ENCODE peak calls at places on chromosomes 4 and X, in four cellular contexts. V is GM12878; I is activated CD4-positive, alpha-beta T cell treated with anti-CD3 and anti-CD28 coated beads for 48 hours; U is CD8-positive, alpha-beta memory T cell. Q is an unnamed sample.
A peak's percentile ranks its signal among the peaks of the same experiment; 100 is the strongest.

GRCh38 chrX:34810364-34810763 is 132.2 kb upstream of the FAM47B start:
- DNase-seq in V (no peak), I (no peak), U (no peak), Q (no peak)

GRCh38 chr4:176259330-176260090 is 9.5 kb downstream of the ASB5 start:
- DNase-seq in V (no peak), I (no peak), U (no peak), Q (no peak)

GRCh38 chr4:152575533-152575932 is 39.6 kb upstream of the FBXW7 start:
- DNase-seq in V (no peak), I (no peak), U (no peak), Q (no peak)

GRCh38 chr4:139822391-139822790 is 156.8 kb downstream of the MGST2 start:
- DNase-seq in V (no peak), I (no peak), U (no peak), Q (no peak)

GRCh38 chr4:109649872-109650271 is 53.4 kb downstream of the CASP6 start:
- DNase-seq in V (peak; percentile 56), I (peak; percentile 28), U (no peak), Q (no peak)

GRCh38 chr4:6095023-6095817 is 77.0 kb upstream of the C4orf50 start:
- DNase-seq in V (no peak), I (peak; percentile 7), U (no peak), Q (no peak)

GRCh38 chr4:128601992-128602695 is 207.4 kb upstream of the JADE1 start:
- DNase-seq in V (no peak), I (no peak), U (no peak), Q (no peak)

GRCh38 chr4:139763205-139763604 is 97.6 kb downstream of the MGST2 start:
- DNase-seq in V (no peak), I (no peak), U (no peak), Q (no peak)

GRCh38 chr4:576245-576821 is at the start of gene TMEM271:
- DNase-seq in V (no peak), I (no peak), U (no peak), Q (no peak)

GRCh38 chr4:41064953-41065352 is 149.4 kb downstream of the APBB2 start:
- DNase-seq in V (no peak), I (no peak), U (no peak), Q (no peak)

GRCh38 chr4:757111-757510 is 51.5 kb downstream of the PCGF3 start:
- DNase-seq in V (no peak), I (no peak), U (no peak), Q (no peak)

GRCh38 chr4:84733343-84734033 is 150.6 kb downstream of the CDS1 start:
- DNase-seq in V (no peak), I (no peak), U (no peak), Q (no peak)

GRCh38 chr4:176638992-176639391 is 153.7 kb downstream of the VEGFC start:
- DNase-seq in V (no peak), I (no peak), U (no peak), Q (no peak)

GRCh38 chr4:127698789-127699200 is 31.4 kb upstream of the SLC25A31 start:
- DNase-seq in V (peak; percentile 83), I (no peak), U (no peak), Q (no peak)

GRCh38 chr4:110815950-110816349 is 193.1 kb upstream of the PITX2 start:
- DNase-seq in V (no peak), I (no peak), U (no peak), Q (no peak)

GRCh38 chr4:89681219-89681618 is 155.7 kb downstream of the SNCA start:
- DNase-seq in V (no peak), I (no peak), U (no peak), Q (no peak)

GRCh38 chrX:121160987-121161386 is 113.6 kb downstream of the GLUD2 start:
- DNase-seq in V (peak; percentile 31), I (no peak), U (no peak), Q (no peak)

GRCh38 chrX:9857575-9857974 is 71.3 kb downstream of the SHROOM2 start:
- DNase-seq in V (no peak), I (no peak), U (no peak), Q (no peak)

GRCh38 chr4:54547299-54548097 is 110.3 kb upstream of the KIT start:
- DNase-seq in V (peak; percentile 19), I (peak; percentile 7), U (no peak), Q (no peak)

Q was measured in activated B cell treated with CpG ODN at 0.5 μM for 24 hours.